ENCODE peak calls at places on chromosomes 5 and 9, in four cellular contexts. One of them, this sample, is unnamed.

GRCh38 chr9:134325096-134325812 is 1.0 kb upstream of the RXRA start:
- DNase-seq in activated T-helper 1 cell treated with anti-CD3 and anti-CD28 coated beads, Interleukin-2, amount 50 U/mL, for 16 hours: no peak
- DNase-seq in Calu3: peak; percentile 37
- DNase-seq in posterior cingulate gyrus: peak; percentile 79
- DNase-seq in this sample: peak; percentile 64

GRCh38 chr9:130897848-130898551 is 1.4 kb upstream of the QRFP start:
- DNase-seq in posterior cingulate gyrus: no peak
- DNase-seq in Calu3: no peak
- DNase-seq in activated T-helper 1 cell treated with anti-CD3 and anti-CD28 coated beads, Interleukin-2, amount 50 U/mL, for 16 hours: no peak
- DNase-seq in this sample: peak; percentile 19

GRCh38 chr5:40046792-40047191 is 622.0 kb upstream of the DAB2 start:
- DNase-seq in posterior cingulate gyrus: no peak
- DNase-seq in activated T-helper 1 cell treated with anti-CD3 and anti-CD28 coated beads, Interleukin-2, amount 50 U/mL, for 16 hours: no peak
- DNase-seq in Calu3: no peak
- DNase-seq in this sample: no peak

GRCh38 chr5:37495210-37495609 is 116.1 kb downstream of the WDR70 start:
- DNase-seq in posterior cingulate gyrus: no peak
- DNase-seq in Calu3: no peak
- DNase-seq in activated T-helper 1 cell treated with anti-CD3 and anti-CD28 coated beads, Interleukin-2, amount 50 U/mL, for 16 hours: no peak
- DNase-seq in this sample: no peak

GRCh38 chr5:107518219-107519015 is 152.3 kb downstream of the EFNA5 start:
- DNase-seq in activated T-helper 1 cell treated with anti-CD3 and anti-CD28 coated beads, Interleukin-2, amount 50 U/mL, for 16 hours: no peak
- DNase-seq in Calu3: no peak
- DNase-seq in posterior cingulate gyrus: no peak
- DNase-seq in this sample: no peak

GRCh38 chr9:82242285-82242963 is 253.9 kb downstream of the SPATA31D1 start:
- DNase-seq in posterior cingulate gyrus: peak; percentile 48
- DNase-seq in activated T-helper 1 cell treated with anti-CD3 and anti-CD28 coated beads, Interleukin-2, amount 50 U/mL, for 16 hours: no peak
- DNase-seq in Calu3: no peak
- DNase-seq in this sample: no peak

GRCh38 chr5:149358294-149358651 is 427 bp downstream of the PCYOX1L start:
- DNase-seq in posterior cingulate gyrus: no peak
- DNase-seq in activated T-helper 1 cell treated with anti-CD3 and anti-CD28 coated beads, Interleukin-2, amount 50 U/mL, for 16 hours: no peak
- DNase-seq in Calu3: peak; percentile 35
- DNase-seq in this sample: peak; percentile 28

GRCh38 chr5:68287976-68288755 is 72.6 kb downstream of the PIK3R1 start:
- DNase-seq in Calu3: peak; percentile 75
- DNase-seq in posterior cingulate gyrus: peak; percentile 96
- DNase-seq in activated T-helper 1 cell treated with anti-CD3 and anti-CD28 coated beads, Interleukin-2, amount 50 U/mL, for 16 hours: peak; percentile 9
- DNase-seq in this sample: peak; percentile 78

GRCh38 chr5:59587489-59588337 is 305.8 kb downstream of the PDE4D start:
- DNase-seq in Calu3: peak; percentile 77
- DNase-seq in posterior cingulate gyrus: peak; percentile 98
- DNase-seq in activated T-helper 1 cell treated with anti-CD3 and anti-CD28 coated beads, Interleukin-2, amount 50 U/mL, for 16 hours: no peak
- DNase-seq in this sample: peak; percentile 81

GRCh38 chr5:165630211-165630866 is 2124.9 kb downstream of the MAT2B start:
- DNase-seq in posterior cingulate gyrus: peak; percentile 83
- DNase-seq in activated T-helper 1 cell treated with anti-CD3 and anti-CD28 coated beads, Interleukin-2, amount 50 U/mL, for 16 hours: no peak
- DNase-seq in Calu3: peak; percentile 75
- DNase-seq in this sample: peak; percentile 75

GRCh38 chr9:37700131-37700530 is 49.4 kb downstream of the FRMPD1 start:
- DNase-seq in activated T-helper 1 cell treated with anti-CD3 and anti-CD28 coated beads, Interleukin-2, amount 50 U/mL, for 16 hours: no peak
- DNase-seq in posterior cingulate gyrus: no peak
- DNase-seq in Calu3: no peak
- DNase-seq in this sample: no peak

GRCh38 chr5:135322744-135323143 is 76.3 kb downstream of the MACROH2A1 start:
- DNase-seq in activated T-helper 1 cell treated with anti-CD3 and anti-CD28 coated beads, Interleukin-2, amount 50 U/mL, for 16 hours: no peak
- DNase-seq in posterior cingulate gyrus: no peak
- DNase-seq in Calu3: no peak
- DNase-seq in this sample: no peak

GRCh38 chr5:135394095-135394494 is 4.9 kb downstream of the MACROH2A1 start:
- DNase-seq in posterior cingulate gyrus: no peak
- DNase-seq in activated T-helper 1 cell treated with anti-CD3 and anti-CD28 coated beads, Interleukin-2, amount 50 U/mL, for 16 hours: no peak
- DNase-seq in Calu3: no peak
- DNase-seq in this sample: no peak

GRCh38 chr5:26553079-26553478 is 485.3 kb downstream of the CDH9 start:
- DNase-seq in posterior cingulate gyrus: no peak
- DNase-seq in activated T-helper 1 cell treated with anti-CD3 and anti-CD28 coated beads, Interleukin-2, amount 50 U/mL, for 16 hours: no peak
- DNase-seq in Calu3: no peak
- DNase-seq in this sample: no peak

GRCh38 chr9:131707677-131708612 is 31.9 kb downstream of the RAPGEF1 start:
- DNase-seq in activated T-helper 1 cell treated with anti-CD3 and anti-CD28 coated beads, Interleukin-2, amount 50 U/mL, for 16 hours: no peak
- DNase-seq in Calu3: no peak
- DNase-seq in posterior cingulate gyrus: no peak
- DNase-seq in this sample: peak; percentile 79

GRCh38 chr9:104075801-104076753 is 18.0 kb upstream of the SMC2 start:
- DNase-seq in posterior cingulate gyrus: no peak
- DNase-seq in Calu3: no peak
- DNase-seq in activated T-helper 1 cell treated with anti-CD3 and anti-CD28 coated beads, Interleukin-2, amount 50 U/mL, for 16 hours: no peak
- DNase-seq in this sample: no peak

GRCh38 chr5:136225796-136226195 is 32.8 kb upstream of the SMIM32 start:
- DNase-seq in posterior cingulate gyrus: no peak
- DNase-seq in Calu3: no peak
- DNase-seq in activated T-helper 1 cell treated with anti-CD3 and anti-CD28 coated beads, Interleukin-2, amount 50 U/mL, for 16 hours: no peak
- DNase-seq in this sample: peak; percentile 22

GRCh38 chr5:33685873-33686550 is 205.8 kb downstream of the ADAMTS12 start:
- DNase-seq in activated T-helper 1 cell treated with anti-CD3 and anti-CD28 coated beads, Interleukin-2, amount 50 U/mL, for 16 hours: no peak
- DNase-seq in Calu3: no peak
- DNase-seq in posterior cingulate gyrus: no peak
- DNase-seq in this sample: no peak

GRCh38 chr9:76687861-76688374 is 76.3 kb upstream of the PCA3 start:
- DNase-seq in activated T-helper 1 cell treated with anti-CD3 and anti-CD28 coated beads, Interleukin-2, amount 50 U/mL, for 16 hours: no peak
- DNase-seq in Calu3: peak; percentile 13
- DNase-seq in posterior cingulate gyrus: no peak
- DNase-seq in this sample: peak; percentile 17

GRCh38 chr5:6419340-6419852 is 29.3 kb upstream of the UBE2QL1 start:
- DNase-seq in Calu3: no peak
- DNase-seq in posterior cingulate gyrus: no peak
- DNase-seq in activated T-helper 1 cell treated with anti-CD3 and anti-CD28 coated beads, Interleukin-2, amount 50 U/mL, for 16 hours: no peak
- DNase-seq in this sample: peak; percentile 47

GRCh38 chr5:67000794-67001475 is 195.7 kb downstream of the CD180 start:
- DNase-seq in Calu3: no peak
- DNase-seq in posterior cingulate gyrus: no peak
- DNase-seq in activated T-helper 1 cell treated with anti-CD3 and anti-CD28 coated beads, Interleukin-2, amount 50 U/mL, for 16 hours: no peak
- DNase-seq in this sample: no peak

GRCh38 chr9:80648336-80648735 is 1041.0 kb downstream of the TLE1 start:
- DNase-seq in activated T-helper 1 cell treated with anti-CD3 and anti-CD28 coated beads, Interleukin-2, amount 50 U/mL, for 16 hours: no peak
- DNase-seq in posterior cingulate gyrus: no peak
- DNase-seq in Calu3: no peak
- DNase-seq in this sample: no peak

GRCh38 chr5:34622046-34622435 is 34.1 kb upstream of the RAI14 start:
- DNase-seq in posterior cingulate gyrus: no peak
- DNase-seq in Calu3: no peak
- DNase-seq in activated T-helper 1 cell treated with anti-CD3 and anti-CD28 coated beads, Interleukin-2, amount 50 U/mL, for 16 hours: no peak
- DNase-seq in this sample: no peak

GRCh38 chr5:7878381-7878873 is 9.5 kb downstream of the MTRR start:
- DNase-seq in activated T-helper 1 cell treated with anti-CD3 and anti-CD28 coated beads, Interleukin-2, amount 50 U/mL, for 16 hours: no peak
- DNase-seq in posterior cingulate gyrus: no peak
- DNase-seq in Calu3: no peak
- DNase-seq in this sample: no peak

GRCh38 chr5:91077623-91078022 is 305.5 kb downstream of the ARRDC3 start:
- DNase-seq in posterior cingulate gyrus: no peak
- DNase-seq in Calu3: no peak
- DNase-seq in activated T-helper 1 cell treated with anti-CD3 and anti-CD28 coated beads, Interleukin-2, amount 50 U/mL, for 16 hours: no peak
- DNase-seq in this sample: no peak

GRCh38 chr9:77651203-77651602 is 3.1 kb upstream of the GNA14 start:
- DNase-seq in activated T-helper 1 cell treated with anti-CD3 and anti-CD28 coated beads, Interleukin-2, amount 50 U/mL, for 16 hours: no peak
- DNase-seq in Calu3: no peak
- DNase-seq in posterior cingulate gyrus: no peak
- DNase-seq in this sample: no peak

GRCh38 chr9:135887585-135888050 is 19.7 kb downstream of the CAMSAP1 start:
- DNase-seq in Calu3: no peak
- DNase-seq in activated T-helper 1 cell treated with anti-CD3 and anti-CD28 coated beads, Interleukin-2, amount 50 U/mL, for 16 hours: no peak
- DNase-seq in posterior cingulate gyrus: peak; percentile 90
- DNase-seq in this sample: no peak